ENCODE peak calls at places on chromosomes 16 and 17, in four cellular contexts. Y is pancreas, T is heart right ventricle, R is neural progenitor cell. B is an unnamed sample.

GRCh38 chr17:38443356-38444026 is 15.2 kb downstream of the ARHGAP23 start:
- DNase-seq in Y (no peak), T (no peak), R (no peak), B (no peak)

GRCh38 chr17:61410555-61411089 is 11.0 kb downstream of the TBX2 start:
- DNase-seq in Y (peak; percentile 84), T (peak; percentile 79), R (peak; percentile 89), B (peak; percentile 61)

GRCh38 chr17:55897301-55897700 is 146.4 kb downstream of the PCTP start:
- DNase-seq in Y (no peak), T (no peak), R (no peak), B (no peak)

GRCh38 chr16:2902337-2903130 is 9.2 kb upstream of the FLYWCH1 start:
- DNase-seq in Y (no peak), T (no peak), R (no peak), B (no peak)

GRCh38 chr17:28828294-28829040 is 14.1 kb downstream of the FAM222B start:
- DNase-seq in Y (peak; percentile 10), T (no peak), R (no peak), B (peak; percentile 43)

GRCh38 chr16:20383106-20384029 is 21.2 kb downstream of the PDILT start:
- DNase-seq in Y (peak; percentile 65), T (peak; percentile 49), R (peak; percentile 86), B (peak; percentile 73)

GRCh38 chr16:51343411-51343810 is 192.3 kb upstream of the SALL1 start:
- DNase-seq in Y (no peak), T (no peak), R (no peak), B (peak; percentile 4)

GRCh38 chr17:50708050-50709000 is 611 bp upstream of the ANKRD40 start:
- DNase-seq in Y (no peak), T (no peak), R (no peak), B (no peak)

GRCh38 chr16:306911-307370 is 24.0 kb downstream of the PDIA2 start:
- DNase-seq in Y (no peak), T (no peak), R (no peak), B (no peak)

GRCh38 chr16:59612094-59612493 is 878.0 kb upstream of the GOT2 start:
- DNase-seq in Y (no peak), T (no peak), R (no peak), B (no peak)

GRCh38 chr16:67447508-67448076 is 16.7 kb downstream of the HSD11B2 start:
- DNase-seq in Y (peak; percentile 78), T (peak; percentile 33), R (no peak), B (no peak)

DNA sequence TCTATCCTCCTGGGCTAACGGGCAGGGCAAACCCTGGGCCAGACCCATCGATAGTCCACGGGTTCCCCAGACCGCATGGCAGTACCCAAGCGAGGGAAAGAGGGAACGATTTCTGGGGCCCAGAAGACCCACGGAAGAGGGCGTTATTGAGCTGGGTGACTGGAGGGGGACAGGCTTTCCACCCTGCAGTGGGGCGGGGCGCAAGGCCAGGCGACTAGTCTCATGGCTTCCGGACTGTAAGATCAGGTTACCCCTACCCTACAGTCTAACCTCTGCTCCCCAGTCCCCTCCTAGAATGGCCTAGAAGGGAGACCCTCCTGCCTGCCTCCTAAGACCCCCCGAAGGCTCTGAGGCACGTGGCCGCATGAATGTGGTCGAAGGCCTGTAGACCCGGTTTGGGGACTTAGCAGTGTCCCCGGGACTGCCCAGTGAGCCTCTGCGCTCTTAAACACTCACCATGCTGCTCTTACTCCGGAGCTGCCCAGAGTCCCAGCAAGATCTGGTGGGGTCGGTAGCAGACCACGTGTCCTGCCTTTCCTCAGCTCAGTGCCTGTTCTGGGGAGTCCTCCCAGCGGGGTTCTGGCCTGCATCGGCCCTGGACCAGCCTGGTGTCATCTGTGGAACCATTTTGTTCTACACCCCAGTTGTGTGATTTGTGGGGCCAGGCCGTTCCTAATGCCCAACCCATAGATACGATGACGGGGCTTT is 13.1 kb upstream of the AURKB start:
- DNase-seq in Y (peak; percentile 79), T (peak; percentile 75), R (peak; percentile 85), B (peak; percentile 38)
- TF ChIP-seq CTCF in Y (no peak), T (peak; percentile 42), R (peak; percentile 36), B (peak; percentile 27)

GRCh38 chr16:46986438-46986837 is 13.0 kb upstream of the DNAJA2 start:
- DNase-seq in Y (no peak), T (no peak), R (no peak), B (no peak)

GRCh38 chr16:46986896-46987295 is 13.4 kb upstream of the DNAJA2 start:
- DNase-seq in Y (no peak), T (no peak), R (no peak), B (no peak)

GRCh38 chr16:46980926-46981325 is 7.5 kb upstream of the DNAJA2 start:
- DNase-seq in Y (no peak), T (no peak), R (no peak), B (no peak)

GRCh38 chr16:46976550-46976949 is 3.1 kb upstream of the DNAJA2 start:
- DNase-seq in Y (no peak), T (no peak), R (no peak), B (no peak)

DNA sequence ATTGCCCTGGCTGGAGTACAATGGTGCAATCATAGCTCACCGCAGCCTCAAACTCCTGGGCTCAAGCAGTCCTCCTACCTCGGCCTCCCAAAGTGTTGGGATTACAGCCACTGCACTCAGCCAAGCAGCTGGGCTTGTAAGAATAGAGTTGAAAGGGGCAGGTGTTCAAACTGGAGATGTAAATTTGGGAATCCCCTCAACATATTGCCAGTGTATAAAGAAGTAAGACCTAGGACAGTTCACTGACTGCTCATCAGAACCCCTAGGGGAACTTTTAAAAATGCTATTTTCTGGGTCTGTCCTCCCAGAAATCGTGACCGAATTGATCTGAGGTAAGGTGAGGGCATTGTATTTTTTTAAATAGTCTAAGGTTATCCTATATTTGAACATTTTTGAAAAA is 8.9 kb upstream of the DNAJA2 start:
- DNase-seq in Y (no peak), T (no peak), R (no peak), B (no peak)
- H3K4me3 ChIP-seq in Y (no peak overlapping the region), T (no peak overlapping the region), R (no peak overlapping the region), B (no peak overlapping the region)

DNA sequence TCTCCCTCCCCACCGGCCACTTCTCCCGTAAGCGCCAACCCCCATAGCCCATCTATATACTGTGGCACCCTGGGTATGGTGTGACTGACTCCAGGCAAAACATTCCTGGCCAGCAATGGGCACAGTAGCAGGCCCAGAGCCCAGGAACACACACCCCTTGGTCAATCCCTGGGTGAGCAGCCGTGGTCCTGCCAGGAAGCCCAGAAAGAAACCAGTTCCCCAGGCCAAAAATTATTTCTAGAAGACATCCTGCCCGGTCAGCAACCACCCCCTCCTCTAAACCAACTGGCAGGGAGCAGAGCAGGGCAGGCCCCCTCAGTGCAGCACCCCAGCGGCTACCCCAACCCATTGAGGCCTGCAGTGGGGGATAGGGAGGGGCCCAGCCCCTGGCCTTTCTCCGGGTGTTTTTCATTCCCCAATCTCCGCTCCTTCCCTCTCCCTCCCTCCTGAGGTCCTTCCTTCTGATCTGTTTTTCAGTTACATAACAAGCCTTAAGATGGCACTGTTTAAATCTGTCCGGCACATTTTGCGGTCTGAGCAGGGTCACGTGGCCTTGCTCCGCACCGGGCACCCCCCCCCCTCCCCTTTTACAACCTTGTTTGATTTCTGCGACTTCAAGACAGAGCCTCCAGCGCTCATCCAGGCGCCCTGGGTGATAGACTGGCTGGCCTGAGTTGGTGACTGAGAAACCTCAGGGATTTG is 2.0 kb downstream of the NPTX1 start:
- DNase-seq in Y (no peak), T (no peak), R (peak; percentile 67), B (no peak)
- TF ChIP-seq CTCF in Y (no peak), T (no peak), R (peak; percentile 35), B (peak; percentile 39)

GRCh38 chr16:85171809-85172464 is 59.7 kb upstream of the CIBAR2 start:
- DNase-seq in Y (no peak), T (no peak), R (no peak), B (no peak)

GRCh38 chr16:85169333-85170065 is 57.2 kb upstream of the CIBAR2 start:
- DNase-seq in Y (peak; percentile 69), T (no peak), R (peak; percentile 71), B (no peak)

GRCh38 chr16:85172465-85173071 is 60.3 kb upstream of the CIBAR2 start:
- DNase-seq in Y (no peak), T (no peak), R (peak; percentile 69), B (no peak)

GRCh38 chr16:85170066-85171003 is 58.1 kb upstream of the CIBAR2 start:
- DNase-seq in Y (no peak), T (no peak), R (peak; percentile 39), B (no peak)

DNA sequence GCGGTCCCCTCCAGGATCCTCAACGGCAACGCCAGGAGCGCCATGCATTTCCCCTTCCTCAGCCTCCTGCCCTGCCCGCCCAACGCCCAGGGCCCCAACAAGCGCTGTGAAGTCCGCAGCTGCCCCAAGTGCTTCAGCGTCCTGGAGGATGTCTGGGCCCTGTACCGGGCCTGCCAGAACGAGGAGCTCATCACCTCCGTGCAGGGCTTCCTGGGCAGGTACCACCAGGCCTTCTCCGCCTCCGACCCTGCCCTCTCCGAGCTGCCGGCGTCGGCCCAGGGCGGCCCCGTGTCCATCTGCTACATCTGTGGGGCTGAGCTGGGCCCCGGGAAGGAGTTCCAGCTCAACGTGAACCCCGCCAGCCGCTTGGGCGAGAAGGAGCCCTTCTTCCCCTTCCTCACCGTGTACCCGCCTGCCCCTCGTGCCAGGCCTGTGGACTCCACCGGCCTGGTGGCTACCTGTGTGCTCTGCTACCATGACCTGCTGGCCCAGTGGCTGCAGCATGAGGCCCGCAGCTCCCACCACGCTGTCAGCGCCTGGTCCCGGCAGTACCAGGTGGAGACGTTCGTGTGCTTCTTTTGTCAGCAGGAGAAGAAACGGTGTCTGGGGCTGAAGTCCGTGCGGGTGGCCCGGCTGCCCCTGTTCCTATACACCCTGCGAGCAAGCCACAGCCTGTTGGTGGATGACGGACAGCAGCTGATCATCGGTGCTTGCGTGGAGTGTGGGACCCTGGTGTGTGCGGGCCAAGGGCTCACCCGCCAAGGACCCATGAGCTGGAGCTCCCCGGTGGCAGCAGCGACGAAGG is 58.9 kb upstream of the CIBAR2 start:
- DNase-seq in Y (no peak), T (no peak), R (no peak), B (no peak)
- H3K4me3 ChIP-seq in Y (no peak overlapping the region), T (peak overlapping the region; percentile 58), R (no peak overlapping the region), B (peak overlapping the region; percentile 48)

GRCh38 chr16:22164482-22164881 is 2.2 kb downstream of the SDR42E2 start:
- DNase-seq in Y (no peak), T (no peak), R (no peak), B (no peak)

GRCh38 chr16:22161999-22162657 is at the start of gene SDR42E2:
- DNase-seq in Y (peak; percentile 76), T (no peak), R (peak; percentile 73), B (no peak)

GRCh38 chr16:22162658-22163009 is 328 bp downstream of the SDR42E2 start:
- DNase-seq in Y (no peak), T (no peak), R (no peak), B (no peak)

GRCh38 chr16:22163806-22164205 is 1.5 kb downstream of the SDR42E2 start:
- DNase-seq in Y (no peak), T (no peak), R (no peak), B (no peak)

GRCh38 chr16:22161401-22161800 is 905 bp upstream of the SDR42E2 start:
- DNase-seq in Y (no peak), T (no peak), R (no peak), B (no peak)
- TF ChIP-seq CTCF in Y (no peak), T (no peak), R (no peak), B (no peak)

B was measured in brain microvascular endothelial cell.